ENCODE peak calls at places on chromosomes 2 and 18, in eight cellular contexts. H is fibroblast of lung, R is MCF 10A, A is choroid plexus epithelial cell, B is AG04449, T is psoas muscle, C is upper lobe of right lung, S is GM13976. D is an unnamed sample.

GRCh38 chr2:11391941-11392266 is 47.5 kb upstream of the ROCK2 start:
- DNase-seq in B (no peak), T (no peak), A (peak; percentile 25), R (no peak), C (no peak), H (no peak), S (no peak), D (no peak)

GRCh38 chr2:73931531-73932500 is 5.1 kb downstream of the DGUOK start:
- DNase-seq in T (no peak), B (no peak), H (peak; percentile 78), R (peak; percentile 38), S (no peak), A (peak; percentile 47), C (no peak), D (no peak)

GRCh38 chr2:18519991-18520604 is 40.4 kb downstream of the RDH14 start:
- DNase-seq in H (no peak), R (no peak), B (no peak), T (no peak), S (no peak), A (no peak), C (no peak), D (no peak)

GRCh38 chr2:20656561-20656960 is 5.7 kb upstream of the HS1BP3 start:
- DNase-seq in S (no peak), C (peak; percentile 61), R (no peak), T (peak; percentile 13), A (no peak), B (no peak), H (no peak), D (no peak)

GRCh38 chr2:207133493-207133861 is 32.3 kb downstream of the KLF7 start:
- DNase-seq in B (no peak), T (no peak), R (no peak), H (no peak), C (no peak), A (no peak), S (no peak), D (no peak)

GRCh38 chr2:237092920-237093781 is 7.5 kb downstream of the COPS8 start:
- DNase-seq in B (no peak), T (peak; percentile 67), S (no peak), R (peak; percentile 86), A (peak; percentile 90), C (no peak), H (peak; percentile 56), D (no peak)

GRCh38 chr2:15748736-15749323 is 157.2 kb downstream of the DDX1 start:
- DNase-seq in R (peak; percentile 59), T (no peak), B (no peak), C (no peak), H (no peak), A (peak; percentile 51), S (peak; percentile 65), D (peak; percentile 75)

GRCh38 chr2:170147576-170147975 is 30.4 kb upstream of the MYO3B start:
- DNase-seq in A (no peak), C (no peak), R (no peak), S (no peak), T (no peak), B (no peak), H (no peak), D (no peak)

GRCh38 chr18:22176622-22177495 is 7.5 kb downstream of the GATA6 start:
- DNase-seq in H (no peak), S (no peak), C (peak; percentile 78), B (no peak), T (no peak), R (no peak), A (peak; percentile 73), D (no peak)

GRCh38 chr2:119028327-119029174 is 86.6 kb downstream of the MARCO start:
- DNase-seq in A (peak; percentile 61), B (no peak), T (no peak), H (peak; percentile 15), C (peak; percentile 75), S (peak; percentile 47), R (peak; percentile 65), D (peak; percentile 54)

GRCh38 chr2:132636346-132636745 is 33.7 kb downstream of the LYPD1 start:
- DNase-seq in T (no peak), S (no peak), H (no peak), B (no peak), R (no peak), C (no peak), A (no peak), D (no peak)

GRCh38 chr2:127508621-127509034 is 17.7 kb downstream of the IWS1 start:
- DNase-seq in B (peak; percentile 98), A (peak; percentile 91), S (peak; percentile 30), T (peak; percentile 87), H (peak; percentile 99), C (no peak), R (peak; percentile 98), D (no peak)

GRCh38 chr18:58541137-58541788 is 87.6 kb downstream of the ALPK2 start:
- DNase-seq in T (no peak), A (peak; percentile 65), H (peak; percentile 32), R (peak; percentile 72), C (no peak), S (no peak), B (no peak), D (no peak)

GRCh38 chr2:164882276-164882675 is 40.7 kb upstream of the COBLL1 start:
- DNase-seq in B (no peak), H (peak; percentile 32), A (peak; percentile 89), S (no peak), C (no peak), T (no peak), R (no peak), D (no peak)

GRCh38 chr2:66563473-66563872 is 128.5 kb downstream of the MEIS1 start:
- DNase-seq in C (no peak), A (no peak), R (no peak), S (no peak), T (no peak), B (no peak), H (no peak), D (no peak)

GRCh38 chr2:65281626-65282351 is 54.2 kb downstream of the ACTR2 start:
- DNase-seq in T (peak; percentile 62), C (no peak), S (no peak), H (peak; percentile 36), A (peak; percentile 55), R (no peak), B (no peak), D (no peak)

GRCh38 chr18:75809392-75809791 is 381.9 kb upstream of the SMIM21 start:
- DNase-seq in S (no peak), T (no peak), C (no peak), H (no peak), B (no peak), A (no peak), R (no peak), D (no peak)

GRCh38 chr2:241315183-241315878 is at the start of gene HDLBP:
- DNase-seq in T (peak; percentile 100), S (peak; percentile 99), B (peak; percentile 90), A (peak; percentile 100), C (peak; percentile 100), H (peak; percentile 97), R (peak; percentile 98), D (peak; percentile 100)
- TF ChIP-seq CTCF in T (no peak), S (peak; percentile 71), B (peak; percentile 54), A (peak; percentile 32), C (peak; percentile 36), H (no peak), R (peak; percentile 25), D (no peak)

DNA sequence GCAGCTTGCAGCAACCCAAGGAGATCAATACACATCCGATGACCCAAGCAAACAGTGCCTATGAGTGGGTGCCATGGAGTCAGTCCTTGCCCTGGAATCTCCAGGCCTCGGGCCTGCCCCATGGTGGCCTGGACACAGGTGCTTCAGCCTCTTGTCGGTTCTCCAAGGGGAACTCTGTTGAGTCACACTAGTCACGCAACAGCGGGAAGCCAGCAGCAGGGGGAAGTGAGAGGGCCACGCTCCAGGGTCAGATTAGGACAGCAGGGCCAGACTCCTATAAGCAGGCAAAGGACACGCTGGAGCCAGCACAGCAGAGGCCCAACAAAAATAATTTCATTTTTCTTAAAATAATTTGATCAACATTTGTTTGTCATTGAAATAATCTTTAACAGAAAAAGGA is 16.6 kb upstream of the ARMC9 start:
- DNase-seq in A (peak; percentile 60), H (peak; percentile 48), T (peak; percentile 90), C (peak; percentile 82), S (peak; percentile 64), B (no peak), R (peak; percentile 68), D (no peak)
- TF ChIP-seq CTCF in A (no peak), H (no peak), T (no peak), C (no peak), S (no peak), B (no peak), R (no peak), D (no peak)

DNA sequence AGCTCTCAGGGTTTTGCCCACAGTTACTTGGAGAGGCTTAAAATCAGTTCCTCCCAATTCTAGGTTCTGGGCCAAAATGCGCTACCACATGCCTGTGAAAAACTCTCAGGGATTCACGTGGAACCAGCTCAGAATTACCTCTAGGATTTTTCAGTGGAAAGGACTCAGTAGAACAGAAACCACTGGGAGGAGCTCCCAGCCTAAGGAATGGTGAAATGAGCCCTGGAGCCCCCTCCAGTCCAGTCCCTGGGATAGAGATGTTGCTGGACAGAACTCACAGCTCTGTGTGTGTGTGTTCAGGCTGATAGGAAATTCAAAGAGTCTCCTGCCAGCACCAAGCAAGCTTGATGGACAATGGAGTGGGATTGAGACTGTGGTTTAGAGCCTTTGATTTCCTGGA is 21.1 kb upstream of the SLC9A4 start:
- DNase-seq in C (no peak), B (no peak), T (no peak), R (no peak), H (no peak), A (peak; percentile 20), S (no peak), D (peak; percentile 9)
- TF ChIP-seq CTCF in C (no peak), B (no peak), T (no peak), R (no peak), H (no peak), A (no peak), S (no peak), D (no peak)

DNA sequence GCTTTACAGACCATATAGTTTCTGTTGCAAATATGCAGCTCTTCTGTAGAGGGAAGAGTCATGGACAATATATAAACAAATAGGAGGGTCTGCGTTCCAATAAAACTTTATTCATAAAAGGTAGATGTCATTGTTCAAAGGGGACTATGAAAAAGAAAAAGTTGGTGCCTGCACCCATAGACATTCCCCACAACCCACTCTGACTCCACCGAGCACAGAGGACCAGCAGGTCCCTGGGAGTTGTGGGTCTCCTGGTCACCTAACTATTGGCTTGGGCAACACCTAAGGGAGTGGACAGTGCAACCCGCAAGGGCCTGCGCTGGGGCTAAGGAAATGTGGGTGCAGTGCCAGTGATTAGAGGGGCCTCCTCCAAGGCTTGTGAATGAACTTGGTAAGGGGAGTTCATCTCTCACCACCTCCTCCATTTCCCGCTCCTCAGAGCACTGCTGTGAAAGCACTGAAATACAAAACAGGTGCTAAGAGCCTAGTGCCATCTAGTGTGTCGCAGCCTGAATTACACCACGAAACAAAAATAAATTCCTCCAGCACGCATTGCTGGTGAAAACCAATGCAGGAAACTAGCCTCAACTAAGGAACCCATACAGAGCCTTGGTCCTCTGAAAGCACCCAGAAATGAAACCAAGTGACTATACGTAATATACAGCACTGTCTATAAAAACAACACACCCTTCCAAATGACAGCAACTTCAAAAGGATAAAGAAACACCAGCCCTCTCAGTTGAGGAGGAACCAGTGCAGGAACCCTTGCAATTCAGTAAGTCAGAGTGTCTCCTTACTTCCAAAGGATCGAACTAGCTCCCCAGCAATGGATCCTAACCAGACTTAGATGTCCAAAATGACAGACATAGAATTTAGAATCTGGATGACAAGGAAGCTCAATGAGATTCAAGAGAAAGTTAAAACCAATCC is 166.6 kb downstream of the RNF144A start:
- DNase-seq in T (no peak), H (peak; percentile 18), B (no peak), R (peak; percentile 49), C (no peak), S (no peak), A (peak; percentile 72), D (peak; percentile 49)
- TF ChIP-seq CTCF in T (peak; percentile 29), H (peak; percentile 34), B (peak; percentile 54), R (peak; percentile 40), C (peak; percentile 36), S (peak; percentile 41), A (peak; percentile 74), D (peak; percentile 80)

GRCh38 chr2:202932425-202933138 is 20.5 kb downstream of the CARF start:
- DNase-seq in A (peak; percentile 70), H (no peak), S (no peak), T (no peak), B (peak; percentile 40), R (peak; percentile 90), C (no peak), D (no peak)
- TF ChIP-seq CTCF in A (peak; percentile 10), H (no peak), S (no peak), T (no peak), B (no peak), R (no peak), C (no peak), D (no peak)

D was measured in endothelial cell.